ENCODE peak calls at places on chromosome 13, in six cellular contexts. V is HAP-1; C is CD4-positive, CD25-positive, alpha-beta regulatory T cell; I is stomach; B is cardiac muscle cell; F is IMR-90. A is an unnamed sample.

GRCh38 chr13:106173346-106173745 is 362.1 kb downstream of the EFNB2 start:
- DNase-seq in V (no peak), C (no peak), I (no peak), B (no peak), F (no peak), A (no peak)

GRCh38 chr13:85529216-85529590 is 270.0 kb downstream of the SLITRK6 start:
- DNase-seq in V (no peak), C (no peak), I (no peak), B (no peak), F (peak; percentile 44), A (no peak)

GRCh38 chr13:113001251-113002140 is 32.5 kb downstream of the MCF2L start:
- DNase-seq in V (peak; percentile 22), C (no peak), I (peak; percentile 68), B (peak; percentile 91), F (peak; percentile 3), A (peak; percentile 100)

GRCh38 chr13:78609464-78610205 is 6.3 kb upstream of the POU4F1 start:
- DNase-seq in V (no peak), C (no peak), I (no peak), B (peak; percentile 51), F (no peak), A (no peak)

GRCh38 chr13:94192576-94192975 is 286.9 kb downstream of the DCT start:
- DNase-seq in V (peak; percentile 47), C (no peak), I (no peak), B (peak; percentile 30), F (peak; percentile 26), A (peak; percentile 75)

GRCh38 chr13:88085036-88085435 is 413.9 kb downstream of the SLITRK5 start:
- DNase-seq in V (no peak), C (no peak), I (no peak), B (no peak), F (no peak), A (no peak)

GRCh38 chr13:91072511-91072910 is 275.0 kb upstream of the MIR17HG start:
- DNase-seq in V (no peak), C (no peak), I (no peak), B (no peak), F (no peak), A (no peak)

GRCh38 chr13:20711301-20712044 is 8.0 kb downstream of the IL17D start:
- DNase-seq in V (no peak), C (no peak), I (no peak), B (no peak), F (no peak), A (no peak)

GRCh38 chr13:98564204-98564603 is 12.7 kb downstream of the STK24 start:
- DNase-seq in V (no peak), C (no peak), I (no peak), B (no peak), F (no peak), A (peak; percentile 15)

GRCh38 chr13:37295046-37295445 is 189.6 kb upstream of the CSNK1A1L start:
- DNase-seq in V (no peak), C (no peak), I (peak; percentile 70), B (no peak), F (no peak), A (no peak)

GRCh38 chr13:111584101-111584500 is 263.7 kb downstream of the TEX29 start:
- DNase-seq in V (no peak), C (no peak), I (peak; percentile 51), B (no peak), F (no peak), A (no peak)

GRCh38 chr13:39856714-39857113 is 201.3 kb downstream of the COG6 start:
- DNase-seq in V (no peak), C (no peak), I (no peak), B (no peak), F (no peak), A (no peak)

GRCh38 chr13:24694907-24695306 is 14.7 kb downstream of the ATP12A start:
- DNase-seq in V (no peak), C (no peak), I (no peak), B (no peak), F (no peak), A (no peak)

GRCh38 chr13:47679391-47679790 is 321.7 kb downstream of the SUCLA2 start:
- DNase-seq in V (no peak), C (no peak), I (no peak), B (no peak), F (peak; percentile 59), A (no peak)

GRCh38 chr13:35771898-35772297 is 295.4 kb upstream of the MAB21L1 start:
- DNase-seq in V (no peak), C (no peak), I (no peak), B (no peak), F (peak; percentile 95), A (no peak)

GRCh38 chr13:40433577-40433976 is 232.9 kb downstream of the FOXO1 start:
- DNase-seq in V (no peak), C (peak; percentile 10), I (no peak), B (no peak), F (no peak), A (no peak)

GRCh38 chr13:76638160-76638559 is 248.0 kb downstream of the KCTD12 start:
- DNase-seq in V (no peak), C (no peak), I (no peak), B (no peak), F (no peak), A (no peak)

GRCh38 chr13:110410906-110411305 is 103.8 kb downstream of the COL4A2 start:
- DNase-seq in V (no peak), C (no peak), I (no peak), B (no peak), F (no peak), A (no peak)

GRCh38 chr13:22428188-22428828 is 752.5 kb upstream of the SGCG start:
- DNase-seq in V (no peak), C (no peak), I (no peak), B (peak; percentile 10), F (no peak), A (no peak)

GRCh38 chr13:75101997-75102720 is 379.8 kb downstream of the TBC1D4 start:
- DNase-seq in V (no peak), C (no peak), I (no peak), B (peak; percentile 8), F (peak; percentile 6), A (no peak)

GRCh38 chr13:33217256-33217655 is 68.3 kb downstream of the STARD13 start:
- DNase-seq in V (no peak), C (no peak), I (no peak), B (no peak), F (no peak), A (no peak)

GRCh38 chr13:36904219-36904618 is 15.8 kb downstream of the SMAD9 start:
- DNase-seq in V (no peak), C (no peak), I (no peak), B (no peak), F (no peak), A (peak; percentile 57)

GRCh38 chr13:99894835-99895427 is 76.6 kb downstream of the ZIC5 start:
- DNase-seq in V (no peak), C (no peak), I (no peak), B (no peak), F (no peak), A (no peak)

GRCh38 chr13:99894105-99894504 is 77.5 kb downstream of the ZIC5 start:
- DNase-seq in V (no peak), C (no peak), I (no peak), B (no peak), F (no peak), A (no peak)

GRCh38 chr13:99895999-99896695 is 75.4 kb downstream of the ZIC5 start:
- DNase-seq in V (no peak), C (no peak), I (no peak), B (no peak), F (no peak), A (no peak)

GRCh38 chr13:99896712-99897440 is 74.7 kb downstream of the ZIC5 start:
- DNase-seq in V (no peak), C (no peak), I (no peak), B (no peak), F (no peak), A (no peak)

DNA sequence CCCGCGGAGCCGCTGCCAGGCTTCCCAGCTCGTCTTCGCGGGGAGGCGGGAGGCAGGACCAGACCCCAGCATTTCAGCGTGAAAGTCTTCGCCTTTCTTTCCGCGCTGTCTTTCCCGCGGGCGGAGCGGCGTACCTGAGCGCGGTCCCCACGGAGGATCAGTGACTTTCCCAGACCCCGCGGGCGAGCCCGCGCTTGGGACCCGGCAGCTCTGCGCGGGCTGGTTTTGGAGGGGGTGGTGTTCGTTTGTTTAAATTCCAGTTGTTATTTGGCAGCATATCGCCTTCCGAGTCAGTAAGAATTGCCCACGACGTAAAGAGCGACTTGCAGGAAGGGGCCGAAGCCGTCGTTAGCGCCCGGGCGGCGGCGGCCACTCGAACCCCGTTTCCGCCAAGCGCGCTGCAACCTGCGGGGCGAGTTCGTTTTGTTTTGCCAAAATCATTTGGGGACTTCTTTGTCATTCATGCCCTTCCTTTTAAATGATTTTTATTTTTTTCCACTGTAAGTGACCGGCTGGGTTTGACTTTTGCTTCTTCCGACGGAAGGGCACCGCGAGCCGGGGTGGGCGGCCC is 76.1 kb downstream of the ZIC5 start:
- DNase-seq in V (no peak), C (no peak), I (no peak), B (no peak), F (no peak), A (no peak)
- H3K4me3 ChIP-seq in V (no peak overlapping the region), C (peak overlapping the region; percentile 85), I (peak overlapping the region; percentile 45), B (no peak overlapping the region), F (no peak overlapping the region), A (no peak overlapping the region)

DNA sequence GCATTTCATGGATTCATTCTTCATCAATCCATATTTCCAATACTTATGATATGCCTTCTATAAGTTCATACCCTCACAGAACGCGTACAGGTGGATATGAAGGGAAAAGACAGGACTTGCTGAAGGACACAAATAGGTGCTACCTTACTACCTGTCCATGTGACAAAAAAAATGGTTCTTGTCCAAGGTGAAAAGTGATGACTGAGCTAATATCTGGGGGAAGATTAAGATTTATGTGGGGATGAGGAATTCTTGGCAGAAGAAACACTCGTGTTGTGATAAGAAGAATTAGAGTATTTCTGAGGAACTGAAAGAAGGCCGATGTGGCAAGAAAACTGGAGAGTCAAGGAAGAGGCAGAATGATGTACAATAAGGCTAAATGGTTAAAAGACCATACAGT is 356.4 kb upstream of the ATXN8OS start:
- DNase-seq in V (no peak), C (no peak), I (no peak), B (no peak), F (no peak), A (no peak)
- H3K27me3 ChIP-seq in V (no peaks in the 10 kb centered on the region), C (no peaks in the 10 kb centered on the region), I (no peaks in the 10 kb centered on the region), B (no peaks in the 10 kb centered on the region), F (no peaks in the 10 kb centered on the region), A (no peaks in the 10 kb centered on the region)

GRCh38 chr13:96091932-96092253 is 2.0 kb downstream of the HS6ST3 start:
- DNase-seq in V (peak; percentile 32), C (no peak), I (no peak), B (no peak), F (no peak), A (peak; percentile 38)
- H3K4me3 ChIP-seq in V (peak overlapping the region; percentile 50), C (no peak overlapping the region), I (peak overlapping the region; percentile 54), B (peak overlapping the region; percentile 39), F (no peak overlapping the region), A (peak overlapping the region; percentile 35)

GRCh38 chr13:99989376-99990044 is 7.9 kb downstream of the ZIC2 start:
- DNase-seq in V (no peak), C (no peak), I (no peak), B (no peak), F (no peak), A (no peak)

GRCh38 chr13:99991806-99992242 is 10.2 kb downstream of the ZIC2 start:
- DNase-seq in V (no peak), C (no peak), I (no peak), B (no peak), F (no peak), A (no peak)

GRCh38 chr13:99992376-99992775 is 10.8 kb downstream of the ZIC2 start:
- DNase-seq in V (no peak), C (no peak), I (no peak), B (no peak), F (no peak), A (no peak)

GRCh38 chr13:99990045-99990977 is 8.7 kb downstream of the ZIC2 start:
- DNase-seq in V (no peak), C (no peak), I (no peak), B (no peak), F (no peak), A (no peak)

GRCh38 chr13:99991013-99991805 is 9.6 kb downstream of the ZIC2 start:
- DNase-seq in V (no peak), C (no peak), I (no peak), B (no peak), F (no peak), A (no peak)
- H3K27me3 ChIP-seq in V (peaks cover 41% of the 10 kb centered on the region), C (peaks cover 69% of the 10 kb centered on the region), I (peaks cover 100% of the 10 kb centered on the region), B (peaks cover 100% of the 10 kb centered on the region), F (peaks cover 93% of the 10 kb centered on the region), A (no peaks in the 10 kb centered on the region)